ENCODE peak calls at places on chromosome 7, in ten cellular contexts. M, I, U, Y, V, Z, Q, N, W and T are unnamed samples.

GRCh38 chr7:157013602-157014549 is 3.4 kb upstream of the MNX1 start:
- DNase-seq in M (no peak), I (no peak), U (no peak), Y (no peak), V (no peak), Z (no peak), Q (no peak), N (no peak), W (peak), T (no peak)

GRCh38 chr7:50610521-50611277 is 45.5 kb upstream of the DDC start:
- DNase-seq in M (no peak), I (peak), U (no peak), Y (no peak), V (no peak), Z (no peak), Q (no peak), N (no peak), W (no peak), T (no peak)

GRCh38 chr7:22121702-22122474 is 176.2 kb upstream of the CDCA7L start:
- DNase-seq in M (peak), I (peak), U (no peak), Y (no peak), V (no peak), Z (no peak), Q (no peak), N (no peak), W (no peak), T (no peak)

GRCh38 chr7:70486977-70487376 is 645.0 kb upstream of the GALNT17 start:
- DNase-seq in M (no peak), I (peak), U (no peak), Y (no peak), V (no peak), Z (no peak), Q (no peak), N (no peak), W (no peak), T (no peak)

GRCh38 chr7:123460616-123461015 is 73.8 kb downstream of the IQUB start:
- DNase-seq in M (no peak), I (no peak), U (no peak), Y (no peak), V (no peak), Z (no peak), Q (no peak), N (no peak), W (no peak), T (no peak)

GRCh38 chr7:29485376-29486190 is 78.1 kb upstream of the PRR15 start:
- DNase-seq in M (no peak), I (no peak), U (no peak), Y (peak), V (no peak), Z (no peak), Q (no peak), N (no peak), W (no peak), T (no peak)

GRCh38 chr7:96122746-96123145 is 199.2 kb downstream of the SLC25A13 start:
- DNase-seq in M (no peak), I (no peak), U (no peak), Y (no peak), V (no peak), Z (no peak), Q (no peak), N (no peak), W (no peak), T (no peak)

GRCh38 chr7:135441791-135442190 is 68.1 kb downstream of the CNOT4 start:
- DNase-seq in M (peak), I (peak), U (no peak), Y (no peak), V (no peak), Z (peak), Q (no peak), N (no peak), W (no peak), T (no peak)

GRCh38 chr7:17097668-17098297 is 200.7 kb upstream of the AHR start:
- DNase-seq in M (no peak), I (no peak), U (no peak), Y (no peak), V (no peak), Z (no peak), Q (no peak), N (no peak), W (no peak), T (no peak)

GRCh38 chr7:90345016-90345415 is 1.5 kb upstream of the GTPBP10 start:
- DNase-seq in M (no peak), I (no peak), U (no peak), Y (no peak), V (no peak), Z (no peak), Q (no peak), N (no peak), W (no peak), T (no peak)

GRCh38 chr7:50317221-50317678 is 12.7 kb downstream of the IKZF1 start:
- DNase-seq in M (no peak), I (no peak), U (no peak), Y (no peak), V (no peak), Z (no peak), Q (no peak), N (no peak), W (no peak), T (no peak)

GRCh38 chr7:25856056-25856780 is 295.8 kb upstream of the NFE2L3 start:
- DNase-seq in M (peak), I (peak), U (no peak), Y (no peak), V (no peak), Z (no peak), Q (no peak), N (no peak), W (no peak), T (no peak)

GRCh38 chr7:47465191-47465590 is 116.7 kb downstream of the TNS3 start:
- DNase-seq in M (no peak), I (no peak), U (no peak), Y (no peak), V (no peak), Z (no peak), Q (no peak), N (no peak), W (no peak), T (no peak)

GRCh38 chr7:30179016-30179436 is 44.2 kb downstream of the MTURN start:
- DNase-seq in M (no peak), I (no peak), U (no peak), Y (no peak), V (no peak), Z (no peak), Q (no peak), N (no peak), W (no peak), T (no peak)

GRCh38 chr7:995571-995970 is 12.6 kb downstream of the CYP2W1 start:
- DNase-seq in M (no peak), I (no peak), U (no peak), Y (no peak), V (no peak), Z (no peak), Q (no peak), N (no peak), W (peak), T (no peak)

GRCh38 chr7:999149-999883 is 16.3 kb downstream of the CYP2W1 start:
- DNase-seq in M (no peak), I (no peak), U (no peak), Y (no peak), V (no peak), Z (no peak), Q (no peak), N (no peak), W (peak), T (no peak)

GRCh38 chr7:994592-995308 is 11.8 kb downstream of the CYP2W1 start:
- DNase-seq in M (no peak), I (no peak), U (no peak), Y (no peak), V (no peak), Z (no peak), Q (no peak), N (no peak), W (peak), T (no peak)

GRCh38 chr7:997404-998395 is 14.7 kb downstream of the CYP2W1 start:
- DNase-seq in M (peak), I (no peak), U (no peak), Y (no peak), V (no peak), Z (no peak), Q (no peak), N (no peak), W (peak), T (no peak)

GRCh38 chr7:996089-996872 is 13.3 kb downstream of the CYP2W1 start:
- DNase-seq in M (no peak), I (no peak), U (no peak), Y (no peak), V (no peak), Z (no peak), Q (no peak), N (no peak), W (peak), T (no peak)
- TF ChIP-seq POLR2A in M (no peak), I (no peak), U (no peak), Y (no peak), V (no peak), Z (no peak), Q (no peak), N (no peak), W (no peak), T (no peak)

DNA sequence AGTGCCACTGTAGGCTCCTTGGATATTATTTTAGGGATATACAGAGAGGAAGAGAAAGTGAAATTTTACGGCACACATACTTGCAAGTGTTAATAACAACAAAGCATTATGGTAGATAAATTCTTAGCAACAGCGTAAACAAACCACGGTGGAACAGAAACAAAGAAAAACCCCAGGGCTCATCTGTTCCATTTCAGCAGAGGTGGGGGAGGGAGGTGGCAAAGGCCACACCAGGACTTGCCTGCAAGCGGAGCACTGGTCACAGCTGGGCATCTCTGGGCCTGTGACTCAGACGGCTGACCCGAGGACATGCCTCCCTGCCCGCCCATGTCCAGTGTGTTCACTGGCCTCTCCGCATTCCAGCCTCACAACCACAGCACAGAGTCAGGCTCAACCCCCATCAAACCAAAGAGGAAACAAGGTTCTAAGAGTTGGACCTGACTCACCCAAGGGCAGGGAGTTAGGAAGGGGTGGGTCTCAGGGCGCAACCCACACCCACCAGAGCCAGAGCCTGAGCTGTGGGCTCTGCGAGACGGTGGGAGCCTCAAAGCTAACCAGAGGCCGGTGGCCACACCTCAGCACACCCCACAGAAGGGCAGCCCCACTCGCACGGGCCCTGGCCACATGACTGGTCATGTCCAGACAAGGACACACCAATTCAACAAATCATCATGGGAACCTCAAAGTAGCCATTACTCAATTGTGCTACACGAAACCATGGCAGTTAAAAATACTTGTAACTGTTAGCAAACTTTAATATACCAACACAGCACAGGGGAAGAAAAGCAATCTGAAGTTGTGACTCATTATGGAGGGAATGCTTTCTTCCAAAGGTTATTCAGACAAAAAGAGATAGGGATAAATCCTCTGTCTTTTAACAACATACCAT is 10.7 kb downstream of the ESYT2 start:
- DNase-seq in M (peak), I (peak), U (peak), Y (peak), V (peak), Z (peak), Q (peak), N (peak), W (peak), T (peak)
- TF ChIP-seq POLR2A in M (no peak), I (peak), U (peak), Y (peak), V (no peak), Z (no peak), Q (peak), N (no peak), W (no peak), T (no peak)

GRCh38 chr7:35035511-35035921 is 1.8 kb downstream of the DPY19L1 start:
- DNase-seq in M (peak), I (peak), U (no peak), Y (peak), V (no peak), Z (peak), Q (peak), N (no peak), W (no peak), T (no peak)

GRCh38 chr7:35037526-35038339 is 448 bp upstream of the DPY19L1 start:
- DNase-seq in M (peak), I (peak), U (peak), Y (peak), V (peak), Z (peak), Q (peak), N (peak), W (peak), T (peak)

GRCh38 chr7:35037211-35037525 is at the start of gene DPY19L1:
- DNase-seq in M (no peak), I (no peak), U (no peak), Y (no peak), V (no peak), Z (no peak), Q (no peak), N (no peak), W (no peak), T (no peak)

GRCh38 chr7:35038340-35038738 is 1.1 kb upstream of the DPY19L1 start:
- DNase-seq in M (peak), I (no peak), U (no peak), Y (no peak), V (no peak), Z (no peak), Q (no peak), N (no peak), W (no peak), T (no peak)

GRCh38 chr7:35036361-35037171 is 719 bp downstream of the DPY19L1 start:
- DNase-seq in M (peak), I (peak), U (peak), Y (peak), V (peak), Z (no peak), Q (peak), N (peak), W (peak), T (peak)
- TF ChIP-seq POLR2A in M (peak), I (no peak), U (no peak), Y (no peak), V (no peak), Z (no peak), Q (peak), N (no peak), W (no peak), T (no peak)

GRCh38 chr7:27143022-27143949 is at the start of gene HOXA5:
- DNase-seq in M (no peak), I (no peak), U (peak), Y (peak), V (peak), Z (no peak), Q (peak), N (peak), W (peak), T (no peak)
- TF ChIP-seq POLR2A in M (no peak), I (no peak), U (peak), Y (peak), V (no peak), Z (no peak), Q (peak), N (peak), W (no peak), T (no peak)

GRCh38 chr7:99372275-99373085 is 2.0 kb upstream of the ARPC1B start:
- DNase-seq in M (no peak), I (no peak), U (peak), Y (peak), V (peak), Z (no peak), Q (peak), N (no peak), W (no peak), T (no peak)

GRCh38 chr7:99375070-99375807 is 709 bp downstream of the ARPC1B start:
- DNase-seq in M (peak), I (peak), U (peak), Y (peak), V (peak), Z (no peak), Q (peak), N (peak), W (peak), T (peak)

GRCh38 chr7:99371376-99371920 is 3.1 kb upstream of the ARPC1B start:
- DNase-seq in M (no peak), I (no peak), U (peak), Y (no peak), V (no peak), Z (no peak), Q (no peak), N (no peak), W (no peak), T (no peak)

GRCh38 chr7:99373086-99374066 is 1.2 kb upstream of the ARPC1B start:
- DNase-seq in M (no peak), I (no peak), U (peak), Y (no peak), V (no peak), Z (no peak), Q (no peak), N (no peak), W (no peak), T (no peak)

GRCh38 chr7:99374121-99375064 is at the start of gene ARPC1B:
- DNase-seq in M (peak), I (peak), U (peak), Y (peak), V (peak), Z (peak), Q (peak), N (peak), W (peak), T (peak)
- TF ChIP-seq POLR2A in M (peak), I (no peak), U (peak), Y (peak), V (no peak), Z (peak), Q (peak), N (no peak), W (no peak), T (no peak)

GRCh38 chr7:87476179-87476557 is 688 bp upstream of the ABCB4 start:
- DNase-seq in M (no peak), I (no peak), U (no peak), Y (no peak), V (no peak), Z (no peak), Q (no peak), N (no peak), W (no peak), T (no peak)

GRCh38 chr7:87474046-87474445 is 1.4 kb downstream of the ABCB4 start:
- DNase-seq in M (no peak), I (no peak), U (no peak), Y (no peak), V (no peak), Z (no peak), Q (no peak), N (no peak), W (no peak), T (no peak)

GRCh38 chr7:87475359-87476178 is at the start of gene ABCB4:
- DNase-seq in M (no peak), I (no peak), U (no peak), Y (no peak), V (no peak), Z (no peak), Q (no peak), N (no peak), W (peak), T (no peak)

GRCh38 chr7:87473192-87473591 is 2.3 kb downstream of the ABCB4 start:
- DNase-seq in M (no peak), I (no peak), U (no peak), Y (no peak), V (no peak), Z (no peak), Q (no peak), N (no peak), W (no peak), T (no peak)

DNA sequence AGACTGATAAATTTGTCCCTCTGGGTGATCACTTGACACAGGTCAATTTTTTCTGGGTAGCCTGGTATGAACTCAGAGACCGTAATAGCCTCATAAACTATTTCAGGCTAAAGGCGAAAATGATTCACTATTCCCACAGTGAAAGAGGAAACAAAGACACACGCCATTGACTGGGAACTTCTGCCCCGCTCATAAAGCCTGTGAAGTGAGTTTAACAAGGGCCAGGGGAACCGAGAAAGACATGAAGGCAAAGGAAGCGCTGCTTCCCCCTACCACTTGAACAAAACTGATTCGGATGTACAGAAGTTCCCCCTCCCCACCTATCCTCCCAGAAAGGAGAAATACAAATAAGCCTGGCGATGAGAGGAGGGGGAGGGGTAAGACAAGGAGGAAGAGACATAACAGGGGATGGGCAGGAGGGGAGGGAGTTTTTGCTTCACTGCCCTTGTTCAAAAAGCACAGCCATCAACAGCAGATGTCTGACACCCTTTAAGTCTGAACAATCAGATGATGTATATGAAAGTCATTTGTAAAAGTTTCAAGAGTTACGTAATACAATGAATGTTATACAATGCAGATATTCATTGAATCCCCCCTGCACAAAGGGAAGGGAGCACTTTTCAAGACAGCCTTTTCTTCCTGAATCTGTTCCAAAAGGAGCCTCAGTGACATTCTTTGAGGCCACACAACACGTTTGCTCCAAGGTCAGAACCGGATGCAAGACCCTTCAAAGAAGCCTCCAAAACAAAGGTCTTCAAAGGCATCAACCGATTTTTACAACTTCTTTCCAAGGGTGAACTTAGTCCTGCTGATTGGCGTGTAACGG is 734 bp downstream of the ABCB4 start:
- DNase-seq in M (no peak), I (peak), U (no peak), Y (no peak), V (no peak), Z (no peak), Q (no peak), N (no peak), W (no peak), T (no peak)
- TF ChIP-seq POLR2A in M (no peak), I (no peak), U (no peak), Y (no peak), V (no peak), Z (no peak), Q (no peak), N (no peak), W (no peak), T (no peak)